ENCODE peak calls at places on chromosomes 5 and 9, in six cellular contexts. P is H9, Z is cardiac muscle cell, D is stromal cell of bone marrow, A is NCI-H1417 treated with DMSO at 0.1 percent for 48 hours, B is GM12865. E is an unnamed sample.

GRCh38 chr5:23084815-23085214 is 231.7 kb upstream of the CDH12 start:
- DNase-seq in Z (no peak), D (no peak), A (no peak), P (no peak), B (no peak), E (no peak)

GRCh38 chr5:142748132-142748531 is 22.0 kb upstream of the ARHGAP26 start:
- DNase-seq in D (no peak), A (no peak), P (no peak), Z (no peak), B (no peak), E (no peak)

GRCh38 chr5:154197801-154198461 is 7.4 kb downstream of the GALNT10 start:
- DNase-seq in Z (no peak), P (no peak), D (no peak), A (no peak), B (peak), E (no peak)

GRCh38 chr5:157279605-157280239 is 13.8 kb downstream of the CYFIP2 start:
- DNase-seq in Z (no peak), P (no peak), B (no peak), D (no peak), A (no peak), E (no peak)

GRCh38 chr9:137140151-137141012 is 1.4 kb downstream of the GRIN1 start:
- DNase-seq in B (no peak), P (peak), Z (peak), A (no peak), D (no peak), E (no peak)

GRCh38 chr5:55691265-55692105 is 20.6 kb downstream of the SLC38A9 start:
- DNase-seq in A (no peak), P (no peak), B (peak), Z (peak), D (no peak), E (no peak)

GRCh38 chr9:136748656-136749551 is 579 bp upstream of the LCN6 start:
- DNase-seq in B (no peak), A (no peak), D (no peak), Z (no peak), P (no peak), E (peak)

GRCh38 chr9:94861589-94862241 is 135.2 kb downstream of the AOPEP start:
- DNase-seq in Z (no peak), D (peak), P (no peak), A (no peak), B (no peak), E (no peak)

GRCh38 chr5:179699640-179700298 is 1.0 kb downstream of the CANX start:
- DNase-seq in D (no peak), A (no peak), Z (no peak), P (no peak), B (peak), E (no peak)

GRCh38 chr5:29412979-29413378 is 1780.5 kb upstream of the CDH6 start:
- DNase-seq in Z (no peak), B (no peak), P (no peak), A (no peak), D (no peak), E (no peak)

GRCh38 chr5:133240425-133241091 is 188.7 kb downstream of the HSPA4 start:
- DNase-seq in A (no peak), B (peak), Z (no peak), P (no peak), D (peak), E (peak)

GRCh38 chr9:512555-513272 is 298.0 kb downstream of the DOCK8 start:
- DNase-seq in D (no peak), A (no peak), B (no peak), P (no peak), Z (peak), E (no peak)